ENCODE peak calls at places on chromosome 16, in nine cellular contexts. X is fibroblast of the aortic adventitia; F is ovary; N is RWPE1; I is CMK; Z is Right ventricle myocardium inferior; G is pons; L is stimulated activated CD4-positive, alpha-beta T cell treated with anti-CD3 and anti-CD28 coated beads, Interleukin-15, amount 100 ng/mL, for 1 hour; S is activated effector memory CD4-positive, alpha-beta T cell treated with anti-CD3 and anti-CD28 coated beads, Interleukin-2, amount 50 U/mL, for 16 hours. E is an unnamed sample.
A peak's percentile ranks its signal among the peaks of the same experiment; 100 is the strongest.

GRCh38 chr16:25279491-25279890 is 21.8 kb upstream of the ZKSCAN2 start:
- DNase-seq in X (peak; percentile 14), F (no peak), N (no peak), I (no peak), Z (no peak), G (no peak), L (no peak), S (no peak), E (no peak)

GRCh38 chr16:4685292-4685691 is 8.1 kb upstream of the NUDT16L1 start:
- DNase-seq in X (no peak), F (no peak), N (no peak), I (no peak), Z (no peak), G (no peak), L (no peak), S (no peak), E (no peak)

GRCh38 chr16:28990375-28991040 is 5.7 kb downstream of the LAT start:
- DNase-seq in X (no peak), F (no peak), N (no peak), I (no peak), Z (no peak), G (no peak), L (no peak), S (peak; percentile 87), E (no peak)

GRCh38 chr16:57824880-57825279 is 22.6 kb upstream of the KIFC3 start:
- DNase-seq in X (no peak), F (no peak), N (no peak), I (no peak), Z (no peak), G (no peak), L (no peak), S (no peak), E (peak; percentile 77)

GRCh38 chr16:31094088-31094423 is 541 bp downstream of the VKORC1 start:
- DNase-seq in X (peak; percentile 10), F (no peak), N (no peak), I (no peak), Z (no peak), G (no peak), L (no peak), S (no peak), E (no peak)

GRCh38 chr16:57384248-57385070 is 12.2 kb downstream of the CX3CL1 start:
- DNase-seq in X (no peak), F (no peak), N (no peak), I (no peak), Z (no peak), G (no peak), L (no peak), S (no peak), E (no peak)

GRCh38 chr16:70635356-70636016 is 10.9 kb upstream of the IL34 start:
- DNase-seq in X (peak; percentile 91), F (peak; percentile 41), N (peak; percentile 61), I (no peak), Z (no peak), G (no peak), L (no peak), S (no peak), E (no peak)

GRCh38 chr16:27894441-27894840 is 169.1 kb downstream of the GSG1L start:
- DNase-seq in X (no peak), F (no peak), N (no peak), I (no peak), Z (no peak), G (no peak), L (no peak), S (no peak), E (no peak)

GRCh38 chr16:11511801-11512200 is 74.9 kb downstream of the LITAF start:
- DNase-seq in X (no peak), F (no peak), N (no peak), I (no peak), Z (no peak), G (no peak), L (no peak), S (no peak), E (no peak)

GRCh38 chr16:29777576-29778360 is at the start of gene ZG16:
- DNase-seq in X (no peak), F (no peak), N (no peak), I (no peak), Z (no peak), G (no peak), L (no peak), S (no peak), E (no peak)

GRCh38 chr16:53770641-53771040 is 66.7 kb downstream of the FTO start:
- DNase-seq in X (no peak), F (no peak), N (no peak), I (no peak), Z (no peak), G (no peak), L (no peak), S (no peak), E (no peak)

GRCh38 chr16:81697321-81697885 is 81.7 kb upstream of the PLCG2 start:
- DNase-seq in X (peak; percentile 43), F (no peak), N (peak; percentile 39), I (no peak), Z (no peak), G (peak; percentile 47), L (no peak), S (peak; percentile 74), E (peak; percentile 47)

GRCh38 chr16:28155293-28155692 is 56.5 kb downstream of the XPO6 start:
- DNase-seq in X (no peak), F (no peak), N (no peak), I (no peak), Z (no peak), G (no peak), L (no peak), S (no peak), E (no peak)

GRCh38 chr16:31113420-31114124 is 3.9 kb upstream of the KAT8 start:
- DNase-seq in X (no peak), F (no peak), N (no peak), I (no peak), Z (no peak), G (peak; percentile 74), L (no peak), S (no peak), E (peak; percentile 97)

GRCh38 chr16:25026621-25027020 is 11.5 kb upstream of the ARHGAP17 start:
- DNase-seq in X (no peak), F (no peak), N (no peak), I (no peak), Z (no peak), G (no peak), L (no peak), S (no peak), E (no peak)

GRCh38 chr16:56950881-56951771 is 10.6 kb upstream of the CETP start:
- DNase-seq in X (peak; percentile 57), F (peak; percentile 47), N (no peak), I (no peak), Z (no peak), G (peak; percentile 79), L (peak; percentile 26), S (peak; percentile 83), E (no peak)

GRCh38 chr16:76287466-76287865 is 10.3 kb downstream of the CNTNAP4 start:
- DNase-seq in X (no peak), F (no peak), N (no peak), I (peak; percentile 68), Z (no peak), G (no peak), L (no peak), S (no peak), E (no peak)

GRCh38 chr16:346587-346986 is 5.9 kb downstream of the AXIN1 start:
- DNase-seq in X (no peak), F (no peak), N (peak; percentile 79), I (no peak), Z (peak; percentile 35), G (no peak), L (no peak), S (no peak), E (peak; percentile 16)

GRCh38 chr16:22770866-22771265 is 43.1 kb upstream of the HS3ST2 start:
- DNase-seq in X (no peak), F (no peak), N (no peak), I (no peak), Z (no peak), G (no peak), L (no peak), S (no peak), E (no peak)

GRCh38 chr16:640614-641013 is 1.0 kb upstream of the MCRIP2 start:
- DNase-seq in X (no peak), F (no peak), N (no peak), I (no peak), Z (no peak), G (no peak), L (no peak), S (no peak), E (no peak)

GRCh38 chr16:86819523-86819887 is 241.2 kb downstream of the FOXL1 start:
- DNase-seq in X (peak; percentile 16), F (no peak), N (no peak), I (no peak), Z (no peak), G (no peak), L (no peak), S (no peak), E (no peak)

GRCh38 chr16:27112093-27112811 is 45.5 kb downstream of the C16orf82 start:
- DNase-seq in X (no peak), F (no peak), N (no peak), I (no peak), Z (no peak), G (no peak), L (no peak), S (peak; percentile 48), E (no peak)

GRCh38 chr16:82845076-82845475 is 218.3 kb downstream of the CDH13 start:
- DNase-seq in X (no peak), F (no peak), N (no peak), I (no peak), Z (no peak), G (no peak), L (no peak), S (no peak), E (no peak)

GRCh38 chr16:58127033-58127556 is 2.1 kb downstream of the CFAP20 start:
- DNase-seq in X (peak; percentile 39), F (peak; percentile 36), N (no peak), I (no peak), Z (no peak), G (peak; percentile 70), L (no peak), S (no peak), E (peak; percentile 82)

GRCh38 chr16:30621765-30622164 is 11.6 kb upstream of the ZNF689 start:
- DNase-seq in X (no peak), F (no peak), N (no peak), I (no peak), Z (no peak), G (no peak), L (no peak), S (no peak), E (no peak)

GRCh38 chr16:58348986-58349385 is 43.3 kb upstream of the GINS3 start:
- DNase-seq in X (peak; percentile 26), F (no peak), N (no peak), I (no peak), Z (no peak), G (peak; percentile 20), L (no peak), S (no peak), E (no peak)

GRCh38 chr16:65546353-65546791 is 424.5 kb upstream of the CDH11 start:
- DNase-seq in X (peak; percentile 81), F (no peak), N (no peak), I (no peak), Z (no peak), G (no peak), L (no peak), S (no peak), E (no peak)

GRCh38 chr16:81615833-81616232 is 163.3 kb upstream of the PLCG2 start:
- DNase-seq in X (no peak), F (no peak), N (no peak), I (no peak), Z (no peak), G (no peak), L (no peak), S (no peak), E (no peak)

GRCh38 chr16:10151718-10152117 is 30.5 kb downstream of the GRIN2A start:
- DNase-seq in X (no peak), F (no peak), N (no peak), I (no peak), Z (no peak), G (no peak), L (no peak), S (no peak), E (no peak)

GRCh38 chr16:70437582-70438324 is 1.1 kb downstream of the ST3GAL2 start:
- DNase-seq in X (peak; percentile 67), F (peak; percentile 48), N (no peak), I (no peak), Z (no peak), G (no peak), L (no peak), S (peak; percentile 67), E (peak; percentile 35)

GRCh38 chr16:88194397-88195020 is 188.2 kb upstream of the ZNF469 start:
- DNase-seq in X (no peak), F (peak; percentile 81), N (no peak), I (no peak), Z (no peak), G (peak; percentile 53), L (no peak), S (no peak), E (peak; percentile 39)

E was measured in renal cortical epithelial cell.